ENCODE peak calls at places on chromosomes 7 and 10, in eight cellular contexts. I is lung, W is mammary epithelial cell, M is adrenal gland, K is fibroblast of the aortic adventitia, E is fibroblast of mammary gland, Q is left ventricle myocardium inferior, C is sigmoid colon. U is an unnamed sample.

GRCh38 chr10:13957856-13958255 is 371.1 kb downstream of the PRPF18 start:
- DNase-seq in I (no peak), W (no peak), M (no peak), K (no peak), E (no peak), Q (no peak), C (no peak), U (no peak)

GRCh38 chr7:103297837-103298179 is 573 bp downstream of the PMPCB start:
- DNase-seq in I (no peak), W (no peak), M (no peak), K (no peak), E (no peak), Q (no peak), C (no peak), U (no peak)

GRCh38 chr7:51235593-51236313 is 80.9 kb downstream of the COBL start:
- DNase-seq in I (no peak), W (no peak), M (no peak), K (no peak), E (no peak), Q (no peak), C (no peak), U (no peak)

GRCh38 chr7:28748346-28748745 is 209.8 kb downstream of the TRIL start:
- DNase-seq in I (no peak), W (no peak), M (no peak), K (no peak), E (no peak), Q (no peak), C (no peak), U (no peak)

GRCh38 chr7:148983220-148984146 is 44.8 kb downstream of the PDIA4 start:
- DNase-seq in I (peak), W (peak), M (peak), K (peak), E (peak), Q (no peak), C (no peak), U (peak)

GRCh38 chr10:132607491-132607890 is 69.9 kb downstream of the INPP5A start:
- DNase-seq in I (no peak), W (no peak), M (no peak), K (no peak), E (no peak), Q (no peak), C (peak), U (no peak)

GRCh38 chr10:131456411-131456810 is 144.9 kb upstream of the TCERG1L start:
- DNase-seq in I (no peak), W (no peak), M (no peak), K (no peak), E (no peak), Q (no peak), C (no peak), U (no peak)

GRCh38 chr10:75304740-75305380 is 69.1 kb upstream of the COMTD1 start:
- DNase-seq in I (no peak), W (no peak), M (no peak), K (peak), E (no peak), Q (no peak), C (no peak), U (no peak)

GRCh38 chr7:129801882-129802281 is 150.9 kb downstream of the UBE2H start:
- DNase-seq in I (no peak), W (no peak), M (no peak), K (no peak), E (no peak), Q (no peak), C (no peak), U (no peak)

GRCh38 chr10:133379801-133380666 is 972 bp downstream of the PAOX start:
- DNase-seq in I (no peak), W (no peak), M (no peak), K (no peak), E (no peak), Q (no peak), C (no peak), U (no peak)

GRCh38 chr10:103916901-103917300 is 1.1 kb downstream of the STN1 start:
- DNase-seq in I (no peak), W (peak), M (no peak), K (no peak), E (no peak), Q (no peak), C (no peak), U (no peak)

GRCh38 chr10:112429147-112429546 is 17.6 kb downstream of the ZDHHC6 start:
- DNase-seq in I (no peak), W (no peak), M (no peak), K (no peak), E (no peak), Q (no peak), C (no peak), U (no peak)

GRCh38 chr10:23432639-23433038 is 6.2 kb upstream of the OTUD1 start:
- DNase-seq in I (no peak), W (peak), M (no peak), K (no peak), E (peak), Q (no peak), C (no peak), U (no peak)

GRCh38 chr7:27156508-27156898 is at the start of gene HOXA7:
- DNase-seq in I (no peak), W (peak), M (peak), K (no peak), E (peak), Q (no peak), C (peak), U (no peak)

GRCh38 chr10:93495654-93496321 is 624 bp upstream of the CEP55 start:
- DNase-seq in I (no peak), W (peak), M (peak), K (peak), E (peak), Q (no peak), C (no peak), U (no peak)

GRCh38 chr7:130970696-130971095 is 236.7 kb upstream of the KLF14 start:
- DNase-seq in I (no peak), W (no peak), M (no peak), K (no peak), E (no peak), Q (no peak), C (no peak), U (peak)

GRCh38 chr7:130131964-130132875 is 61.9 kb downstream of the KLHDC10 start:
- DNase-seq in I (no peak), W (no peak), M (no peak), K (no peak), E (no peak), Q (no peak), C (no peak), U (no peak)

GRCh38 chr7:47956220-47956619 is 8.0 kb upstream of the PKD1L1 start:
- DNase-seq in I (no peak), W (no peak), M (no peak), K (no peak), E (no peak), Q (no peak), C (no peak), U (no peak)

GRCh38 chr10:47283101-47283630 is 16.8 kb upstream of the GDF10 start:
- DNase-seq in I (no peak), W (no peak), M (no peak), K (no peak), E (no peak), Q (no peak), C (no peak), U (no peak)

GRCh38 chr10:101536800-101537199 is 51.3 kb downstream of the POLL start:
- DNase-seq in I (no peak), W (peak), M (no peak), K (peak), E (peak), Q (no peak), C (no peak), U (peak)

GRCh38 chr7:140696024-140696678 is 357 bp upstream of the NDUFB2 start:
- DNase-seq in I (peak), W (no peak), M (peak), K (peak), E (peak), Q (peak), C (peak), U (peak)

GRCh38 chr7:5442757-5443305 is 19.2 kb upstream of the TNRC18 start:
- DNase-seq in I (no peak), W (no peak), M (no peak), K (no peak), E (no peak), Q (no peak), C (no peak), U (no peak)

GRCh38 chr10:131312261-131312801 is 810 bp upstream of the TCERG1L start:
- DNase-seq in I (no peak), W (no peak), M (no peak), K (no peak), E (no peak), Q (no peak), C (no peak), U (no peak)

GRCh38 chr7:138167222-138167621 is 91.0 kb downstream of the AKR1D1 start:
- DNase-seq in I (no peak), W (no peak), M (no peak), K (no peak), E (no peak), Q (no peak), C (no peak), U (peak)

GRCh38 chr10:70404036-70404905 is at the start of gene EIF4EBP2:
- DNase-seq in I (peak), W (peak), M (peak), K (peak), E (peak), Q (peak), C (peak), U (peak)

GRCh38 chr10:45514283-45515270 is 140.6 kb downstream of the ALOX5 start:
- DNase-seq in I (no peak), W (peak), M (no peak), K (peak), E (no peak), Q (no peak), C (no peak), U (no peak)
- H3K4me3 ChIP-seq in I (no peak), W (peak), M (no peak), K (no peak), E (no peak), Q (no peak), C (no peak), U (no peak)

DNA sequence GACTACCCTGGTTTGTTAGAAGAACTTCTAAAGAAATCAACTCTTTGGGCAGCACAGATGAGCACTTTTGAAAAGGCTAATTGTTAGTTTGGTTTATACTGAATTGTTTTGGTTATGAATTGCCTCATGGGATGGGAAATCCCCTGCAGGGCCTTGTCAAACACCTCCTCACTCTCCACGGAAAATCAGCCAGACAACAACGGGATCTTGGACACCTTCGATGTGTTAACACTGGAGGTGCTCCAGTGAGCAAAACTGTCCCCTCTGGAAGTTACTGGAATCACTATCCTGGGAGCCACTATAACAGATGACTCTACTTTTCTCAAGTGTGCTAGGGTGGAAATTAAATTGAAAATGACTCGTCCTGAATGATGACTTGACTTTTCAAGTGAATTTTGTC is 38.7 kb downstream of the CDK6 start:
- DNase-seq in I (no peak), W (peak), M (no peak), K (peak), E (peak), Q (no peak), C (no peak), U (peak)
- TF ChIP-seq CTCF in I (no peak), W (peak), M (no peak), K (peak), E (no peak), Q (peak), C (no peak), U (no peak)

DNA sequence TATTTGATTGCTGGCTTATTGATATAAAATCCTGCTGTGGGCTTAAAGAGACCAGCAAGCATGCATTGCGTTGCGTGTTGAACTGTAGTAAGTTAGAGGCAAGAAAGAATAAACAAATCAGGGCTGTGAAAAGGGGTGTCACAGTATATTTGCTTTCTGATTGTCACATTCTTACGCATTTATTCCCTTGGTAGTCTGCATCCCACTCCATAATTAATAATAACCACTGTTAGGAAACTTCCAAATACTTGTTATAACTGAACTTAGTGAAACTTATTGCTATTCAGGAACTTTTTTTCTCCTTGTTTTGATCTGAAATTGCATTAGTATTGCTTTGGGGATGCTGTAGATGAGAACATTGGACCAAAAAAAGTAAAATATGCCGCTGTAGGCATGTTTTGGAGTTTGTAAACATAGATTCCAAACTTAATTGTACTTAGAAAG is 1.7 kb downstream of the PPP1R9A start:
- DNase-seq in I (no peak), W (no peak), M (no peak), K (no peak), E (no peak), Q (no peak), C (no peak), U (no peak)
- H3K4me3 ChIP-seq in I (no peak), W (no peak), M (peak), K (no peak), E (no peak), Q (peak), C (peak), U (no peak)

DNA sequence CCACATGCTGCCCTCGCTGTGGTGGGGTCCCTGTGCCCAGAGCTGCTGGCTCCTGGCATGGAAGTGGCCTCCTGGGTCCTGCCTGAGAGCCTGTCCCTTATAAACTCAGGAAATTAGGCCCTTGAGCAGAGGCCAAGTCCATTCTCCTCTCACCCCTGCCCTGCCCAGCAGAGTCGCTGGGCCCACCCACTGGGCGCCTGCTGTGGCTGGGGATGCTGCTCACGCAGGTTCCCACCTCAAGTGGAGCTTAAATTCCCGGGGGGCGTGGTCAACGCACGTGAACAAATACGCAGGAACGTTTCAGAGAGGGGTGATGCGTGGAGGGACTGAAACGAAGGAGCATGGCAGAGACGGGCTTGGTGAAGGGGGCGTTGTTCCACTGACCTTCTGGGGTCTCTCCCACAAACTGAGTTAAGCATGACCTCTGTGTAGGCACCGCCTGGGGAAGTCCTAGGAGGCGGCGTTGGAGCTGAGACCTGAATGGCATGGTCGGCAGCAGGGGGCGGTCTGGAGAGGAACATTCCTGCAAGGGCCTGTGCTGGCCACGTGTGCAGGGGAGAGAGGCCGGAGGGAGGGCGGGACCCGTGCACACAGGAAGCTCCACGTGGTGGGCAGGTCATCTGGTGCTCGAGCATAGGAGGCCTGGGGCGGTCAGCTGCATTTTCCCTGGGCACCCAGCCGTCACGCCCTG is 27.9 kb downstream of the FAM20C start:
- DNase-seq in I (no peak), W (no peak), M (no peak), K (no peak), E (peak), Q (no peak), C (no peak), U (no peak)
- TF ChIP-seq CTCF in I (no peak), W (no peak), M (no peak), K (no peak), E (no peak), Q (no peak), C (no peak), U (no peak)

GRCh38 chr7:30938435-30939316 is 25.1 kb upstream of the GHRHR start:
- DNase-seq in I (peak), W (peak), M (peak), K (peak), E (peak), Q (peak), C (peak), U (peak)
- H3K4me3 ChIP-seq in I (no peak), W (no peak), M (no peak), K (peak), E (no peak), Q (peak), C (no peak), U (peak)

DNA sequence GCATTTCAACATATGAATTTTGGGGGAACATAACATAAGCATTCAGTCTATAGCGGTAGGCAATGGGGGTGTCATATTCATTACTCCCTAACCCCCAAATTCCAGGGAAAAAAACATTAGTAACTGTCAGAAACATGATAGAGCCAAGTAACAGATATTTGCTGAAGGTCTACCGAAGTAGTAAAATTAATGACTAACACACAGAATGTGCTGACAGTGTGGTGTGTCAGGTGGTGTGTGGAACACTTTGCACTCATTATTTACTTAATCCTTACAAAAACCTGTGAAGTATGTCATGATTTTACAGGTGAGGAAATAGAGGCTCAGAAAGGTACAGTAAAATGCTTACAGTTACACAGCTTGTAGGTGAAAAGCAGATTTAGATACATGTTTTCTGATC is 85.4 kb upstream of the RHOBTB1 start:
- DNase-seq in I (no peak), W (peak), M (no peak), K (no peak), E (no peak), Q (no peak), C (no peak), U (no peak)
- TF ChIP-seq CTCF in I (no peak), W (no peak), M (no peak), K (no peak), E (no peak), Q (no peak), C (no peak), U (no peak)

DNA sequence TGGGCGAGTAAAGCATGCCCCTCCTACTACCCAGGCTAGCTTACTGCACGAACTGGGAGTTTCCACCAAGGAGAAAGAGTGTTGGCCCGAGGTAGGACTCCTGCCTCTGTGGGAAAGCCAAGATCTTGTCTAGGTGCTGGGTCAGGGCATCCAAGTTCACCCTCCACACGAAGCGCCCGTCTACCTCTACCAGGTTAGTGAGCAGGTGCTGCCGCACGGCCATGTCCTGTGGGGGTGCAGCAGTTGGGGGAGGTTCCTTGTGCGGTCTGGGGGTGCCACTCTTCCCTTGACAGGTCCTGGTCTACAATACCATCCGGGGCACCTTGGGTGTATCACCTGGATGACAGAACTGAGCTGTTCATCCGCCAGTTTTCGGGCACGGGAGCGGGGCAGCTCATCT is 1.7 kb downstream of the ABHD11 start:
- DNase-seq in I (no peak), W (no peak), M (no peak), K (no peak), E (no peak), Q (no peak), C (no peak), U (no peak)
- H3K4me3 ChIP-seq in I (no peak), W (no peak), M (no peak), K (no peak), E (no peak), Q (no peak), C (no peak), U (no peak)

GRCh38 chr7:49483142-49483541 is 290.3 kb upstream of the VWC2 start:
- DNase-seq in I (no peak), W (no peak), M (no peak), K (no peak), E (no peak), Q (no peak), C (no peak), U (no peak)
- TF ChIP-seq CTCF in I (no peak), W (peak), M (no peak), K (no peak), E (no peak), Q (peak), C (no peak), U (no peak)

GRCh38 chr7:49788455-49789059 is 15.1 kb downstream of the VWC2 start:
- DNase-seq in I (no peak), W (no peak), M (no peak), K (no peak), E (no peak), Q (no peak), C (no peak), U (no peak)

GRCh38 chr7:49791089-49791741 is 17.8 kb downstream of the VWC2 start:
- DNase-seq in I (no peak), W (no peak), M (no peak), K (no peak), E (no peak), Q (no peak), C (no peak), U (no peak)

GRCh38 chr7:49789736-49790135 is 16.3 kb downstream of the VWC2 start:
- DNase-seq in I (no peak), W (no peak), M (no peak), K (no peak), E (no peak), Q (no peak), C (no peak), U (no peak)

GRCh38 chr7:49787980-49788379 is 14.5 kb downstream of the VWC2 start:
- DNase-seq in I (no peak), W (no peak), M (no peak), K (no peak), E (no peak), Q (peak), C (no peak), U (no peak)

GRCh38 chr7:49790209-49790608 is 16.8 kb downstream of the VWC2 start:
- DNase-seq in I (no peak), W (no peak), M (no peak), K (no peak), E (no peak), Q (no peak), C (no peak), U (no peak)
- H3K4me3 ChIP-seq in I (no peak), W (no peak), M (no peak), K (no peak), E (no peak), Q (no peak), C (no peak), U (no peak)

DNA sequence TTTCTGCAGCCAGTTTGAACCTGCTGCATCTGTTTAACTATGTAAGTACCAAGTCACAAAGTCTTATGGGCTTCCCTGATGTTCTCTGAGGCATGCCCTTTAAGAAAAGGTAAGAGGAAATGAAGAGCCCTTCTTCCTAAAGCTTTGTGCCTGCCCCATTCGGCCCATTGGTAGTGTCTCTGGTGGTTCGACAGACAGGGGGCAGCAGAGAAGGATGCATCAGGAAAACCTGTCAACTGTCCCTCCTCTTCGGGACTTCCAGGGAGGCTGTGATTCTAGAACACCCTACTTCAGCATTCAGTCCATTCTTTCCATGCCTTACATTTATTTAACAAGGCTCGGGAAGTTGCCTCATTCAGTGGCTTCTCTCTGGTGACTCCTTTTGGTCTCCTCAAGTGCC is 1.9 kb upstream of the SFRP4 start:
- DNase-seq in I (no peak), W (no peak), M (no peak), K (no peak), E (no peak), Q (no peak), C (no peak), U (no peak)
- TF ChIP-seq CTCF in I (no peak), W (no peak), M (no peak), K (peak), E (peak), Q (peak), C (no peak), U (no peak)